ENCODE peak calls at places on chromosome 9, in five cellular contexts. One of them, this sample, is unnamed.

GRCh38 chr9:12640021-12640587 is 53.1 kb upstream of the TYRP1 start:
- DNase-seq in mesenchymal stem cell: peak; percentile 72
- DNase-seq in mesendoderm: peak; percentile 72
- DNase-seq in IMR-90: peak; percentile 43
- DNase-seq in H9: no peak
- DNase-seq in this sample: peak; percentile 2

GRCh38 chr9:117239428-117239827 is 175.4 kb downstream of the ASTN2 start:
- DNase-seq in mesenchymal stem cell: no peak
- DNase-seq in IMR-90: no peak
- DNase-seq in mesendoderm: no peak
- DNase-seq in H9: no peak
- DNase-seq in this sample: no peak

GRCh38 chr9:82961504-82962125 is 101.3 kb downstream of the RASEF start:
- DNase-seq in mesendoderm: peak; percentile 87
- DNase-seq in IMR-90: peak; percentile 70
- DNase-seq in mesenchymal stem cell: peak; percentile 79
- DNase-seq in H9: peak; percentile 82
- DNase-seq in this sample: peak; percentile 83

GRCh38 chr9:19113964-19114679 is 11.4 kb upstream of the HAUS6 start:
- DNase-seq in mesendoderm: no peak
- DNase-seq in mesenchymal stem cell: peak; percentile 47
- DNase-seq in H9: no peak
- DNase-seq in IMR-90: no peak
- DNase-seq in this sample: peak; percentile 35

GRCh38 chr9:69380811-69381210 is 55.8 kb downstream of the ENTREP1 start:
- DNase-seq in mesenchymal stem cell: peak; percentile 33
- DNase-seq in IMR-90: peak; percentile 56
- DNase-seq in mesendoderm: no peak
- DNase-seq in H9: no peak
- DNase-seq in this sample: peak; percentile 37

GRCh38 chr9:3508531-3509374 is 17.0 kb downstream of the RFX3 start:
- DNase-seq in mesendoderm: peak; percentile 37
- DNase-seq in mesenchymal stem cell: peak; percentile 28
- DNase-seq in H9: no peak
- DNase-seq in IMR-90: peak; percentile 37
- DNase-seq in this sample: peak; percentile 32

GRCh38 chr9:112175796-112176315 is 759 bp upstream of the SUSD1 start:
- DNase-seq in IMR-90: no peak
- DNase-seq in H9: no peak
- DNase-seq in mesenchymal stem cell: no peak
- DNase-seq in mesendoderm: peak; percentile 72
- DNase-seq in this sample: peak; percentile 36

GRCh38 chr9:88161144-88161543 is 22.9 kb upstream of the SPATA31C2 start:
- DNase-seq in IMR-90: no peak
- DNase-seq in H9: no peak
- DNase-seq in mesenchymal stem cell: no peak
- DNase-seq in mesendoderm: peak; percentile 64
- DNase-seq in this sample: no peak

GRCh38 chr9:123657099-123657498 is 272.8 kb downstream of the DENND1A start:
- DNase-seq in mesendoderm: peak; percentile 13
- DNase-seq in IMR-90: no peak
- DNase-seq in mesenchymal stem cell: no peak
- DNase-seq in H9: no peak
- DNase-seq in this sample: no peak

GRCh38 chr9:13728121-13728520 is 448.6 kb upstream of the MPDZ start:
- DNase-seq in H9: no peak
- DNase-seq in IMR-90: no peak
- DNase-seq in mesenchymal stem cell: no peak
- DNase-seq in mesendoderm: no peak
- DNase-seq in this sample: no peak

GRCh38 chr9:120891255-120891954 is 14.4 kb upstream of the PHF19 start:
- DNase-seq in H9: no peak
- DNase-seq in mesenchymal stem cell: peak; percentile 36
- DNase-seq in mesendoderm: no peak
- DNase-seq in IMR-90: peak; percentile 50
- DNase-seq in this sample: no peak

GRCh38 chr9:113255431-113255830 is 19.9 kb downstream of the CDC26 start:
- DNase-seq in mesenchymal stem cell: no peak
- DNase-seq in H9: no peak
- DNase-seq in IMR-90: no peak
- DNase-seq in mesendoderm: no peak
- DNase-seq in this sample: no peak

GRCh38 chr9:78539188-78539587 is 242.3 kb downstream of the PSAT1 start:
- DNase-seq in mesenchymal stem cell: no peak
- DNase-seq in IMR-90: no peak
- DNase-seq in H9: no peak
- DNase-seq in mesendoderm: no peak
- DNase-seq in this sample: no peak

GRCh38 chr9:124105266-124105665 is 93.7 kb downstream of the LHX2 start:
- DNase-seq in mesenchymal stem cell: no peak
- DNase-seq in IMR-90: no peak
- DNase-seq in mesendoderm: no peak
- DNase-seq in H9: no peak
- DNase-seq in this sample: no peak

GRCh38 chr9:125494555-125494920 is 212.5 kb downstream of the MAPKAP1 start:
- DNase-seq in mesenchymal stem cell: peak; percentile 53
- DNase-seq in IMR-90: peak; percentile 73
- DNase-seq in H9: no peak
- DNase-seq in mesendoderm: peak; percentile 41
- DNase-seq in this sample: no peak

GRCh38 chr9:75891277-75892167 is 1.0 kb downstream of the PCSK5 start:
- DNase-seq in IMR-90: peak; percentile 8
- DNase-seq in mesenchymal stem cell: peak; percentile 63
- DNase-seq in H9: peak; percentile 48
- DNase-seq in mesendoderm: peak; percentile 42
- DNase-seq in this sample: peak; percentile 21

GRCh38 chr9:117763314-117763713 is 59.1 kb downstream of the TLR4 start:
- DNase-seq in H9: no peak
- DNase-seq in IMR-90: no peak
- DNase-seq in mesenchymal stem cell: peak; percentile 44
- DNase-seq in mesendoderm: peak; percentile 79
- DNase-seq in this sample: no peak

GRCh38 chr9:93136011-93136440 is 2.0 kb upstream of the NINJ1 start:
- DNase-seq in mesendoderm: no peak
- DNase-seq in mesenchymal stem cell: peak; percentile 62
- DNase-seq in H9: no peak
- DNase-seq in IMR-90: peak; percentile 58
- DNase-seq in this sample: no peak

GRCh38 chr9:100856238-100856637 is 172.3 kb upstream of the PLPPR1 start:
- DNase-seq in mesendoderm: no peak
- DNase-seq in IMR-90: no peak
- DNase-seq in H9: no peak
- DNase-seq in mesenchymal stem cell: no peak
- DNase-seq in this sample: no peak

GRCh38 chr9:120396418-120396817 is 183.5 kb downstream of the CDK5RAP2 start:
- DNase-seq in H9: no peak
- DNase-seq in mesendoderm: no peak
- DNase-seq in IMR-90: no peak
- DNase-seq in mesenchymal stem cell: no peak
- DNase-seq in this sample: no peak

GRCh38 chr9:113056191-113057106 is at the start of gene ZFP37:
- DNase-seq in H9: peak; percentile 93
- DNase-seq in mesendoderm: peak; percentile 95
- DNase-seq in mesenchymal stem cell: peak; percentile 90
- DNase-seq in IMR-90: peak; percentile 94
- DNase-seq in this sample: peak; percentile 87

GRCh38 chr9:114484854-114485443 is 20.3 kb downstream of the WHRN start:
- DNase-seq in H9: no peak
- DNase-seq in mesenchymal stem cell: peak; percentile 71
- DNase-seq in IMR-90: peak; percentile 87
- DNase-seq in mesendoderm: no peak
- DNase-seq in this sample: peak; percentile 13

GRCh38 chr9:125190371-125190801 is 783 bp upstream of the PPP6C start:
- DNase-seq in H9: no peak
- DNase-seq in mesenchymal stem cell: no peak
- DNase-seq in IMR-90: no peak
- DNase-seq in mesendoderm: peak; percentile 23
- DNase-seq in this sample: no peak

GRCh38 chr9:82882744-82883143 is 180.2 kb downstream of the RASEF start:
- DNase-seq in mesenchymal stem cell: peak; percentile 11
- DNase-seq in mesendoderm: peak; percentile 65
- DNase-seq in H9: no peak
- DNase-seq in IMR-90: no peak
- DNase-seq in this sample: peak; percentile 7

GRCh38 chr9:128099932-128100491 is 27.5 kb downstream of the PTGES2 start:
- DNase-seq in IMR-90: no peak
- DNase-seq in H9: no peak
- DNase-seq in mesenchymal stem cell: no peak
- DNase-seq in mesendoderm: no peak
- DNase-seq in this sample: no peak

GRCh38 chr9:128098936-128099931 is 28.3 kb downstream of the PTGES2 start:
- DNase-seq in IMR-90: no peak
- DNase-seq in mesenchymal stem cell: no peak
- DNase-seq in H9: no peak
- DNase-seq in mesendoderm: peak; percentile 34
- DNase-seq in this sample: peak; percentile 78

GRCh38 chr9:128097156-128098016 is 29.4 kb downstream of the SLC25A25 start:
- DNase-seq in mesenchymal stem cell: no peak
- DNase-seq in H9: no peak
- DNase-seq in IMR-90: no peak
- DNase-seq in mesendoderm: no peak
- DNase-seq in this sample: no peak

GRCh38 chr9:128096614-128097013 is 28.6 kb downstream of the SLC25A25 start:
- DNase-seq in IMR-90: no peak
- DNase-seq in mesendoderm: peak; percentile 86
- DNase-seq in H9: no peak
- DNase-seq in mesenchymal stem cell: no peak
- DNase-seq in this sample: peak; percentile 94

DNA sequence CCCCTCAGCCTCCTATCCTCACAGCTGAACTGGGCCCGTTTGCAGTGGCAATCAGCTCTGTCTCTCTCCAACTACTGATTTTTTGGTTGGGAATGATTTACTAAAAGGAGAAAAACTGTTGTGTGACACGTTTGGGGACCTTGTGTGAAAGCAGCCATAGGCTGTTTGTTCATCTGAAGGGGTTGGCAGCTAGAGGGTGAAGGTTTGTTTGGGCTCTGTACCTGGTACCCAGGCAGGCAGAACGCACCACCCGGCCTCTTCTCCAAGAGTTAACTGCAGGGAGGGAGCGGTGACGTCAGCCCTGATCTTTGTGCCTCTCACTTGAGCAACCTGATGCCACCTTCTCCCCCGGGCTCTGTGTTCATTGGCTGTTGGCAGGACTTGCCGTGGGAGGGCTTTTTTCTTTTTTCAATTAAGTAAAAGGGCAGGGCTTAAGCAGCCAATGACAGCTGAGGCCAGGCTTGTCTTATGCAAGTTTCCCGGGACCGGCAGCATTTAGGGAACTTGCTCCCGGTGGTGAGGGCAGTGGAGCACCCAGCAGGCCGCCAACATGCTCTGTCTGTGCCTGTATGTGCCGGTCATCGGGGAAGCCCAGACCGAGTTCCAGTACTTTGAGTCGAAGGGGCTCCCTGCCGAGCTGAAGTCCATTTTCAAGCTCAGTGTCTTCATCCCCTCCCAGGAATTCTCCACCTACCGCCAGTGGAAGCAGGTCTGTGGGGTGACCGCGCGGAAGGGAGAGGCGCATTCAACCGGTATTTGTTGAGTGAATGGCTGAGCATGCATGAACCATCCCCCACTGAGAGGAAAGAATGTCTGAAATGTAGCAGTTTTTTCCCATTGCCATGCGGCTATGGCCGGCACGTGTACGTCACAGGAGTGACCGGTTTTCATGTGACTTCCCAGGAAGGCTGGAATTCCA is 29.3 kb downstream of the PTGES2 start:
- DNase-seq in H9: peak; percentile 99
- DNase-seq in mesendoderm: peak; percentile 100
- DNase-seq in mesenchymal stem cell: peak; percentile 98
- DNase-seq in IMR-90: peak; percentile 98
- DNase-seq in this sample: peak; percentile 99
- H3K4ac ChIP-seq in H9: peak overlapping the region; percentile 59
- H3K4ac ChIP-seq in mesendoderm: no peak overlapping the region
- H3K4ac ChIP-seq in mesenchymal stem cell: peak overlapping the region; percentile 85
- H3K4ac ChIP-seq in IMR-90: peak overlapping the region; percentile 98
- H3K4ac ChIP-seq in this sample: peak overlapping the region; percentile 47

GRCh38 chr9:132516911-132517310 is 65.5 kb upstream of the BARHL1 start:
- DNase-seq in mesenchymal stem cell: no peak
- DNase-seq in H9: no peak
- DNase-seq in mesendoderm: no peak
- DNase-seq in IMR-90: no peak
- DNase-seq in this sample: no peak
- H3K18ac ChIP-seq in mesenchymal stem cell: no peak overlapping the region
- H3K18ac ChIP-seq in H9: no peak overlapping the region
- H3K18ac ChIP-seq in mesendoderm: no peak overlapping the region
- H3K18ac ChIP-seq in IMR-90: no peak overlapping the region
- H3K18ac ChIP-seq in this sample: no peak overlapping the region

GRCh38 chr9:89437772-89438171 is 60.1 kb downstream of the SEMA4D start:
- DNase-seq in mesendoderm: no peak
- DNase-seq in H9: no peak
- DNase-seq in IMR-90: no peak
- DNase-seq in mesenchymal stem cell: no peak
- DNase-seq in this sample: no peak
- H3K4ac ChIP-seq in mesendoderm: no peak overlapping the region
- H3K4ac ChIP-seq in H9: no peak overlapping the region
- H3K4ac ChIP-seq in IMR-90: no peak overlapping the region
- H3K4ac ChIP-seq in mesenchymal stem cell: no peak overlapping the region
- H3K4ac ChIP-seq in this sample: no peak overlapping the region

GRCh38 chr9:134625361-134626140 is 16.1 kb upstream of the COL5A1 start:
- DNase-seq in mesenchymal stem cell: peak; percentile 81
- DNase-seq in mesendoderm: peak; percentile 58
- DNase-seq in H9: peak; percentile 16
- DNase-seq in IMR-90: peak; percentile 50
- DNase-seq in this sample: no peak
- H3K18ac ChIP-seq in mesenchymal stem cell: peak overlapping the region; percentile 88
- H3K18ac ChIP-seq in mesendoderm: peak overlapping the region; percentile 47
- H3K18ac ChIP-seq in H9: no peak overlapping the region
- H3K18ac ChIP-seq in IMR-90: peak overlapping the region; percentile 62
- H3K18ac ChIP-seq in this sample: peak overlapping the region; percentile 79

DNA sequence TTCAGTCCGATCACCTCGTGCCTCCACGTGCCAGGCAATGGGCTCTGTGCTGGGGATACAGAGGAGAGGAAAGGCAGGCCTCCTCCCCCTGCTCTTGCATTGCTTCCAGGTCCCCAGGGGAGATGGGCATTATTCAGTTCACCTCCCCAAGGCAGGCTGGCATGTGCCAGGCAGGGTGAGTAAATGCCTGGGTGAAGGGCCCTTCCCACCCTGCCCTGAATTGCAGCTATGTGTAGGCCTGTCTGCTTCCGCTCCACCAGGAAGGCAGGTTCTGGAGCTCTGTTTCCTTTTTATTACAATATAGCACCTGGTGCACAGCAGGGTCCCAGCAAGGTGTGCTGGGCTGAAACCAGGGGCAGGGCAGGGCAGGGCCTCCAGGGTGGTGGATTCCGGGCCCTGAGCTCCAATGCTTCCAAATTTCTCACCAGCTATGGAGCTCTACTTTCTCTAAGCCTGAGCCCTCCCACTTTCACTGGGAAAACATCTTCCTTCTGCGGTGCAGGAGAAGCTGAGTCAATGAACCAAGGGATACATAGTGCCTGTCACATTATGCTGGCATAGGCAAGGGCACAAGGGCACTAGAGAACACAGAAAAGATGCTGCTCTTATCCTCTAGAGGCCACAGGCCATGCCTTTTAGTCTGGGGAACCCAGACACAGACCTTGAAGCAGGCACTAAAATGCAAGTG is 42.0 kb downstream of the SHB start:
- DNase-seq in IMR-90: no peak
- DNase-seq in mesenchymal stem cell: no peak
- DNase-seq in H9: no peak
- DNase-seq in mesendoderm: no peak
- DNase-seq in this sample: no peak
- H3K4ac ChIP-seq in IMR-90: peak overlapping the region; percentile 100
- H3K4ac ChIP-seq in mesenchymal stem cell: peak overlapping the region; percentile 96
- H3K4ac ChIP-seq in H9: no peak overlapping the region
- H3K4ac ChIP-seq in mesendoderm: no peak overlapping the region
- H3K4ac ChIP-seq in this sample: peak overlapping the region; percentile 14

GRCh38 chr9:136011703-136012496 is 50.7 kb upstream of the UBAC1 start:
- DNase-seq in mesenchymal stem cell: peak; percentile 86
- DNase-seq in H9: no peak
- DNase-seq in IMR-90: peak; percentile 59
- DNase-seq in mesendoderm: no peak
- DNase-seq in this sample: no peak
- H3K18ac ChIP-seq in mesenchymal stem cell: peak overlapping the region; percentile 85
- H3K18ac ChIP-seq in H9: no peak overlapping the region
- H3K18ac ChIP-seq in IMR-90: no peak overlapping the region
- H3K18ac ChIP-seq in mesendoderm: no peak overlapping the region
- H3K18ac ChIP-seq in this sample: no peak overlapping the region

This sample was measured in trophoblast cell.